ENCODE peak calls at places on chromosomes 2 and 18, in four cellular contexts. B, E, X and V are unnamed samples. For H3K27me3, the result is how much of the 10 kb centered on the place peaks cover.

GRCh38 chr2:134206029-134206428 is 47.8 kb upstream of the MGAT5 start:
- DNase-seq in X (no peak), B (no peak), E (no peak), V (no peak)

GRCh38 chr18:54852780-54853675 is 24.8 kb downstream of the RAB27B start:
- DNase-seq in B (peak), X (no peak), E (no peak), V (peak)

GRCh38 chr2:224222320-224222719 is 179.6 kb downstream of the FAM124B start:
- DNase-seq in E (no peak), B (peak), X (no peak), V (peak)

GRCh38 chr2:73944714-73945113 is 18.0 kb downstream of the DGUOK start:
- DNase-seq in E (no peak), B (no peak), X (no peak), V (no peak)

GRCh38 chr18:27665264-27665799 is 480.2 kb upstream of the CHST9 start:
- DNase-seq in E (no peak), B (no peak), X (no peak), V (no peak)

GRCh38 chr2:195594248-195594647 is 62.8 kb upstream of the SLC39A10 start:
- DNase-seq in E (no peak), B (no peak), X (no peak), V (no peak)

GRCh38 chr2:66435549-66435875 is 587 bp downstream of the MEIS1 start:
- DNase-seq in B (no peak), X (no peak), E (no peak), V (no peak)

GRCh38 chr2:8550932-8551621 is 130.8 kb upstream of the ID2 start:
- DNase-seq in E (no peak), X (no peak), B (no peak), V (no peak)

GRCh38 chr2:235594041-235594440 is 100.2 kb downstream of the AGAP1 start:
- DNase-seq in B (peak), E (peak), X (no peak), V (peak)

GRCh38 chr2:4556136-4556535 is 852.8 kb downstream of the DCDC2C start:
- DNase-seq in E (no peak), B (no peak), X (no peak), V (no peak)

GRCh38 chr2:46874236-46874929 is 41.2 kb downstream of the MCFD2 start:
- DNase-seq in B (peak), X (no peak), E (no peak), V (no peak)

GRCh38 chr18:34947711-34948125 is 93.5 kb upstream of the MAPRE2 start:
- DNase-seq in B (peak), X (no peak), E (no peak), V (peak)

GRCh38 chr2:54903736-54904554 is 146.3 kb downstream of the RTN4 start:
- DNase-seq in E (peak), B (peak), X (peak), V (peak)

GRCh38 chr18:80213173-80213572 is 34.1 kb downstream of the PARD6G start:
- DNase-seq in X (no peak), B (no peak), E (no peak), V (no peak)

GRCh38 chr2:98296435-98296834 is 49.8 kb upstream of the CNGA3 start:
- DNase-seq in X (no peak), E (no peak), B (no peak), V (no peak)

GRCh38 chr2:69781321-69782248 is 39.7 kb downstream of the ANXA4 start:
- DNase-seq in B (no peak), E (no peak), X (peak), V (peak)

GRCh38 chr18:43719264-43719795 is 442.0 kb upstream of the SYT4 start:
- DNase-seq in X (no peak), E (no peak), B (no peak), V (peak)

GRCh38 chr2:156345582-156345981 is 13.1 kb upstream of the NR4A2 start:
- DNase-seq in X (no peak), E (no peak), B (no peak), V (no peak)

GRCh38 chr18:20971886-20972267 is 139.7 kb downstream of the ROCK1 start:
- DNase-seq in X (no peak), E (peak), B (peak), V (peak)

GRCh38 chr2:160970052-160970846 is 190.0 kb upstream of the TANK start:
- DNase-seq in B (peak), X (no peak), E (peak), V (peak)

GRCh38 chr18:44051088-44051487 is 629.6 kb upstream of the SETBP1 start:
- DNase-seq in E (no peak), X (no peak), B (no peak), V (no peak)

GRCh38 chr2:226137201-226137811 is 662.3 kb downstream of the IRS1 start:
- DNase-seq in E (no peak), X (no peak), B (peak), V (peak)

GRCh38 chr2:3041246-3041645 is 336.4 kb downstream of the EIPR1 start:
- DNase-seq in E (no peak), X (no peak), B (no peak), V (no peak)

GRCh38 chr18:68837665-68838390 is 39.9 kb downstream of the CCDC102B start:
- DNase-seq in E (no peak), X (no peak), B (peak), V (no peak)

GRCh38 chr18:60846396-60846795 is 473.8 kb upstream of the MC4R start:
- DNase-seq in B (no peak), X (no peak), E (no peak), V (no peak)

GRCh38 chr2:112688086-112688880 is 32.5 kb upstream of the NT5DC4 start:
- DNase-seq in E (no peak), B (no peak), X (no peak), V (no peak)

GRCh38 chr2:218444692-218445357 is 25.9 kb downstream of the VIL1 start:
- DNase-seq in B (no peak), X (no peak), E (no peak), V (no peak)

GRCh38 chr2:147082850-147083522 is 761.8 kb upstream of the ACVR2A start:
- DNase-seq in E (peak), B (peak), X (no peak), V (peak)

GRCh38 chr2:64448069-64448468 is 5.9 kb upstream of the LGALSL start:
- DNase-seq in X (no peak), B (no peak), E (no peak), V (no peak)

GRCh38 chr18:34999734-35000397 is 41.3 kb upstream of the MAPRE2 start:
- DNase-seq in B (no peak), X (no peak), E (no peak), V (no peak)

GRCh38 chr2:169362346-169363026 is at the start of gene LRP2:
- DNase-seq in X (no peak), B (no peak), E (no peak), V (no peak)

GRCh38 chr2:222448806-222449205 is 24.5 kb downstream of the SGPP2 start:
- DNase-seq in B (peak), X (no peak), E (no peak), V (no peak)

GRCh38 chr18:36947820-36948348 is 119.0 kb downstream of the KIAA1328 start:
- DNase-seq in X (no peak), E (no peak), B (no peak), V (peak)

GRCh38 chr2:188975497-188976102 is 1.4 kb downstream of the COL3A1 start:
- DNase-seq in B (peak), E (no peak), X (no peak), V (no peak)

GRCh38 chr2:188971316-188971930 is 2.8 kb upstream of the COL3A1 start:
- DNase-seq in E (no peak), B (no peak), X (no peak), V (no peak)

GRCh38 chr2:188976545-188977268 is 2.5 kb downstream of the COL3A1 start:
- DNase-seq in E (no peak), X (no peak), B (peak), V (peak)

GRCh38 chr2:188974184-188974583 is at the start of gene COL3A1:
- DNase-seq in X (no peak), B (peak), E (no peak), V (no peak)

DNA sequence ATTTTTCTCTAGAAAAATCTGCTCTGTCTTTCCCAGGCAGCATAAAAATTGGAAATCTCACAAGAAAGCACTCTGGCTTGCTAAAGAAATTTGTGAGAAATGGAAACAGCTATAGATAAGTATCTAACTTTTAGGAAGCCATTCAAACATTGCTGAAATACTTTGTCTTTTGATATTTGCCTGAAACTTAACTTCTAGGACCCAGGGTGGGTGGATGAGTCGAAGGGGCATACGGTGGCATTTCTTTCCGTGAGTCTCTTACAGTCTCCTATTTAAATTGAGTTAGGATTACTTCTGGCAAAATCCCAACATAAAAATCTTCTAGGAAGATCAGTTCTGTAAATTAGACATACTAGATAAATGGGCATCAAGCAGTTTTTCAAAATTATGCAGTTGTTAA is 523 bp upstream of the COL3A1 start:
- DNase-seq in X (no peak), B (peak), E (no peak), V (no peak)
- TF ChIP-seq CTCF in X (no peak), B (no peak), E (no peak), V (no peak)

GRCh38 chr18:57437782-57438668 is 2.9 kb downstream of the ONECUT2 start:
- DNase-seq in E (no peak), X (no peak), B (peak), V (peak)
- H3K27me3 ChIP-seq in E (under half), X (half or more), B (half or more), V (half or more)

DNA sequence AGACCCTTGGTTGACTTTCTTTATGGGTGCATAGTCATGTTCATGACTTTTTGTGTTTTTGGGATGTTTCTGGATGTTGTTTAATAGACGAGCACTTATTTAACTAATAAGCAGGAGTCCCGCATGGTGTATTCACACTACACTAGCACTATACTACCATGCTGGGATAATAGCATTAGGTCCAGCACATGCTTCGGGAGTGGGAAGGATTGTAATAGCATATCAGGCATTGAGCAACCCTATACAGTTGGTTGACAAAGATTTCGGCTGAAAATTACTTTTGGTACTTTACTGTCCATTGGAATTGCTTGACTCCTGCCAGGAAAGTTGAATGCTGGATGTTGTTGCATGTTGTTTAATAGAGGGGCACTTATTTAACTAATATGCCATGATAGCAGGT is 2.8 kb downstream of the SH3RF3 start:
- DNase-seq in B (peak), E (no peak), X (peak), V (no peak)
- H3K4me3 ChIP-seq in B (peak), E (no peak), X (no peak), V (no peak)

DNA sequence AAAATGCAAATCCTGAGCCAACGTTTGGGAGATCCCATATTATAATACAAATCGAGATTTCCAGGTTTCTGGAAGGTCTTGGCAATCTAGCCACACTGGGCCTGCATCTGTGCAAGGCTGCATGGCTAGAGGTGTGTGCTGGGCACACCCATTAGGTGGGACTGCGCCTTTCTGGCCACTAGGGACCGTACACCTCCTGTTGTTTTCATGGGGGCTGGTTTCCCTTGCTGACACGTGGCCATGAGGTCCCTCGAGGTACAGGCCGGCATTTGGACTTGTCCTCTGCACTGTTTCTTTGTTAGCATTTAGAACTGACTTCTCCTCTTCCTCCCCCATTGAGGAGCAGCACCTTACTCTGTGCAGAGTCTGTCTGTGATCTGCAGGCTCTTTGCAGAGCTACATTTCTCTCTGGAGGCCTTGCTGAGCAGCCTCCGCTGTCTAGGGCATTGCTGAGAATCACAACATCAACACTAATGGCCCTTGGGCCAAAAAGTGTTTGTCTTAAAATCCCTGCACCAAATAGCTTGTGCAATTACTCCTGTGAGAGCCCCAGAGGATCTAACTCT is 131.2 kb downstream of the NEDD4L start:
- DNase-seq in B (no peak), X (peak), E (no peak), V (no peak)
- TF ChIP-seq CTCF in B (no peak), X (no peak), E (peak), V (no peak)